ENCODE peak calls at places on chromosomes 7 and 10, in ten cellular contexts. M, N, C, P, K, A, D, G, O and Y are unnamed samples. For H3K4me1, the result is how much of the 10 kb centered on the place peaks cover.

GRCh38 chr7:144390481-144390880 is 13.0 kb downstream of the NOBOX start:
- DNase-seq in M (no peak), N (no peak), C (no peak), P (no peak), K (no peak), A (no peak), D (no peak), G (no peak), O (no peak), Y (no peak)

GRCh38 chr10:60187691-60188090 is 202.0 kb downstream of the ANK3 start:
- DNase-seq in M (no peak), N (no peak), C (no peak), P (no peak), K (no peak), A (no peak), D (no peak), G (no peak), O (no peak), Y (no peak)

GRCh38 chr10:129593953-129594352 is 126.9 kb downstream of the MGMT start:
- DNase-seq in M (no peak), N (no peak), C (no peak), P (no peak), K (no peak), A (no peak), D (no peak), G (no peak), O (no peak), Y (no peak)

GRCh38 chr10:10421071-10421470 is 596.6 kb upstream of the CELF2 start:
- DNase-seq in M (no peak), N (no peak), C (no peak), P (no peak), K (no peak), A (no peak), D (no peak), G (no peak), O (no peak), Y (no peak)

GRCh38 chr10:132979491-132980425 is 37.4 kb upstream of the CFAP46 start:
- DNase-seq in M (no peak), N (no peak), C (peak), P (no peak), K (no peak), A (no peak), D (no peak), G (no peak), O (no peak), Y (no peak)

GRCh38 chr10:74542077-74542476 is 284.3 kb upstream of the KAT6B start:
- DNase-seq in M (no peak), N (no peak), C (no peak), P (no peak), K (peak), A (no peak), D (no peak), G (no peak), O (no peak), Y (no peak)

GRCh38 chr10:75137533-75138438 is 26.3 kb downstream of the SAMD8 start:
- DNase-seq in M (no peak), N (no peak), C (no peak), P (peak), K (peak), A (no peak), D (no peak), G (no peak), O (peak), Y (no peak)

GRCh38 chr7:38463277-38464224 is 167.6 kb downstream of the AMPH start:
- DNase-seq in M (peak), N (peak), C (peak), P (no peak), K (peak), A (no peak), D (no peak), G (peak), O (no peak), Y (peak)

GRCh38 chr10:61742812-61743211 is 80.1 kb downstream of the CABCOCO1 start:
- DNase-seq in M (no peak), N (no peak), C (no peak), P (no peak), K (no peak), A (no peak), D (no peak), G (no peak), O (no peak), Y (no peak)

GRCh38 chr7:46256870-46257528 is 335.9 kb upstream of the IGFBP3 start:
- DNase-seq in M (no peak), N (no peak), C (no peak), P (no peak), K (no peak), A (no peak), D (no peak), G (no peak), O (no peak), Y (no peak)

GRCh38 chr10:119005377-119006043 is 24.0 kb upstream of the NANOS1 start:
- DNase-seq in M (no peak), N (no peak), C (no peak), P (no peak), K (no peak), A (no peak), D (no peak), G (no peak), O (no peak), Y (no peak)

GRCh38 chr10:77669892-77670291 is 32.3 kb upstream of the KCNMA1 start:
- DNase-seq in M (no peak), N (no peak), C (no peak), P (no peak), K (no peak), A (no peak), D (no peak), G (no peak), O (no peak), Y (no peak)

GRCh38 chr7:48106906-48107659 is 18.0 kb downstream of the UPP1 start:
- DNase-seq in M (no peak), N (no peak), C (no peak), P (no peak), K (no peak), A (no peak), D (no peak), G (no peak), O (no peak), Y (no peak)

GRCh38 chr10:88389456-88389855 is 193.7 kb downstream of the RNLS start:
- DNase-seq in M (no peak), N (no peak), C (no peak), P (no peak), K (peak), A (no peak), D (peak), G (peak), O (no peak), Y (peak)

GRCh38 chr7:30764030-30764991 is 6.9 kb upstream of the MINDY4 start:
- DNase-seq in M (no peak), N (no peak), C (no peak), P (no peak), K (no peak), A (peak), D (no peak), G (no peak), O (no peak), Y (no peak)

GRCh38 chr7:35035511-35035921 is 1.8 kb downstream of the DPY19L1 start:
- DNase-seq in M (no peak), N (no peak), C (no peak), P (peak), K (peak), A (no peak), D (no peak), G (peak), O (peak), Y (peak)

GRCh38 chr7:47227762-47228177 is 354.1 kb downstream of the TNS3 start:
- DNase-seq in M (no peak), N (no peak), C (no peak), P (peak), K (no peak), A (no peak), D (no peak), G (no peak), O (peak), Y (no peak)

GRCh38 chr10:38008006-38008405 is 2.5 kb upstream of the ZNF33A start:
- DNase-seq in M (no peak), N (no peak), C (no peak), P (no peak), K (no peak), A (no peak), D (no peak), G (no peak), O (no peak), Y (no peak)

DNA sequence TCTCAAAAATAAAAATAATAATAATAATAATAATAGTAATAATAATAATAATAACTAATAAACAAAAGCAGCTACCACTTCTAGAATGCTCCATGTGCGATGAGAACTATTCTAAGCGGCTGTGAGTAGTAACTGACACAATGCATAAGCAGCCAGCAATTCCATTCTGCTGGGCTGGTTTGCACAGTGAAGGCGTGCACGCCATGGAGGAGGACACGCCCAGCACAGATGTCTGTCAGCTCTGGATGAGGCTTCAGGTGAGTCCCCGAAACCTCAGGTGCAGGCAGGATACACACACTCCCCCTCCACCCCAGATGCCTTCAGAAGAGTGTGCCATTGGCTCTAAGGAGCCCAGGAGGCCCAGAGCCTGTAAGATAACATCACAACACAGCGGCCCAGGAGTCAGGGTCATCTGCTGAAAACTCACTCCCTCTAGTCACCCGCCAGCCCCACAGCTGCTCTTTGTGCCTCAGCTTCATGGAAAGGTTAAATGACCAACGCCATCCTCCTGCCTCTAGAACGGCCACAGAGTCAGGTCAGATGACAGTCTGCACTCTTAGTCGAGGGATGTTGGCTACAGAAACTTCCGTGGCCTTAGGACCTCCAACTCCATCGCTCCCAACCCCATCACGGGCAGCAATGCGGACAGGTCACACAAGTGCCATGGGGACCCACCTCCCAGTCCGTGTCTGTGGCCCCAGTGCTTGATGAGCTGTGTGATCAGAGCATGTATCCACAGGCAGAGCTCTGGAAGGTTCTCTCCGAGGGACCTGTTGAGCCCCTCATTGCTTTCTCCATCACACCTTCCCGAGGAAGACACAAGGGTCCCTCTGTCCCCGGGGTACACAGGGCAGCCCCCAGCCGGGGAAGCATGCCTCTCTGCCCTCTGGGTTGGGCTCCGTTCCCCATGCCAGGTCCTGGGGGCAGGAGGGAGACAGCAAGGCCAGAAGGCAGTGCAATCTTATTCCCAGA is 103.9 kb downstream of the CTBP2 start:
- DNase-seq in M (no peak), N (no peak), C (no peak), P (peak), K (no peak), A (no peak), D (no peak), G (no peak), O (no peak), Y (no peak)
- H3K4me1 ChIP-seq in M (under half), N (under half), C (half or more), P (under half), K (under half), A (under half), D (under half), G (under half), O (under half), Y (under half)

GRCh38 chr10:112389147-112389822 is 15.4 kb downstream of the ACSL5 start:
- DNase-seq in M (no peak), N (peak), C (no peak), P (no peak), K (peak), A (no peak), D (peak), G (peak), O (peak), Y (peak)
- H3K4me1 ChIP-seq in M (under half), N (under half), C (under half), P (under half), K (under half), A (under half), D (under half), G (under half), O (half or more), Y (under half)

DNA sequence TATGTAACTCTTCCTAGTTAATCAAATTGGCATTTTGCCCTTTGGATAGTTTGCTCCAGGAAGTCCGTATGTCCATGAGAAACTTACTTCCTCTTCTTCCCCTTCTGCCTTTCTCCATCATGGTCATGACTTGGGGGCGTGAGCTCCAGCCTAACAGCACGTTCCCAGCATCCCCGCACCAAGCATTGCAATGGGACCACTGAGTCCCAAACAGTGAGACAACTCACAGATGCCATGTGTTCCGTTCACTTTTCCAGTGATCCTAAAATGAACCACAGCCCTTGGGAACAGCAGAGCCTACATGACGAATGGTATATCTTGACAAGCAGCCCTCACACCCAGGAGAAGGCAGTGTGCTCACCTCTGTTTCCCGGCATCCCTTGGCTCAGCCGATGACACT is 10.7 kb downstream of the BTBD16 start:
- DNase-seq in M (no peak), N (no peak), C (no peak), P (no peak), K (no peak), A (no peak), D (no peak), G (no peak), O (no peak), Y (no peak)
- H3K4me1 ChIP-seq in M (under half), N (under half), C (under half), P (under half), K (under half), A (under half), D (under half), G (under half), O (under half), Y (under half)

GRCh38 chr7:148701414-148701813 is 2.7 kb downstream of the CUL1 start:
- DNase-seq in M (no peak), N (no peak), C (no peak), P (no peak), K (peak), A (no peak), D (no peak), G (no peak), O (no peak), Y (no peak)
- H3K4me1 ChIP-seq in M (half or more), N (under half), C (under half), P (half or more), K (half or more), A (under half), D (under half), G (half or more), O (under half), Y (half or more)

DNA sequence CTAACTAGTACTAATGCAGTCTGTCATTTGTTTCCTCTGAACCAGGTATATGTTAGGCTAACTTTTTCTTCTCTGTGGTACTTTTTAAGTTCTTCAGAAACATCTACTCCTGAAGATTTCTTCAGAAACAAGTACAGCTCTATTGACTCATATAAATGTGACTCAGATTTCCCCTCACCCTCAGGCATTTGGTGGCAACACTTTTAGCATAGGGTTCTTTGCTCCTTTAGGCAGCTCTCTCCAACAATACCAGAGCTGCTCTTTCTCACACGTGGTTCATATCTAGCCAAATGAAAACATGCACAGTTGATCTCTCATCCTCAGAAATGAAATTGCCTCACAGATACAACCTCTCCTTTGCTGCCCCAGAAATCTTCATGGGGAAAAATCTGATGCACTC is 939.8 kb downstream of the SORCS1 start:
- DNase-seq in M (no peak), N (no peak), C (no peak), P (no peak), K (no peak), A (no peak), D (no peak), G (no peak), O (no peak), Y (no peak)
- H3K4me1 ChIP-seq in M (under half), N (under half), C (under half), P (under half), K (under half), A (under half), D (under half), G (under half), O (under half), Y (under half)

DNA sequence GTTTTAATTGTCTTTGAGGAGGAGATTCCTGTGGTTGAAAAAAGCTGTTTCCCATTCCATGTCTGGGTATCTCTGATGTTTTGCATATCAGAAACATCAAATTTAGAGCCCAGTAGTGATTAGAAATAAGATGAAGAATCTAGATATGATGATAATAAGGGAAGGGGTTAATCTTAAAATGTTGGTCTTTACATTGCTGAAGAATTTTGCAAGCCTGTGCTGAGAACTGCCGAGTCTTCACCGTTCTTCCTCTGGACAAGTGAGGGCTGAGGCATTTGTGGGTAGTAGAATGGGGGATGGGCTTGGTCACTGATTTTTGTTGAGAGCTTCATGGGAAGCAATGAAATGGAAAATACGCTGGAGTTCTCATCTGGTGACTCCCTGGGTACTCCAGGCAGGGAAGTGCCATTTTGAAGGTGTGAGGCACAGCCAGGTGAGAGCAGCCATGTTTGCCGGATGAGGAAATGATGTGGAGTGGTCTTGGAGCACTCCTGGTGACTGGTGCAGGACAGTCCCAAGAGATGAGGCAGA is 10.2 kb downstream of the TCF7L2 start:
- DNase-seq in M (no peak), N (no peak), C (no peak), P (no peak), K (no peak), A (no peak), D (no peak), G (no peak), O (no peak), Y (no peak)
- H3K4me1 ChIP-seq in M (under half), N (under half), C (under half), P (under half), K (half or more), A (under half), D (under half), G (under half), O (half or more), Y (under half)